ENCODE peak calls at places on chromosome 15, in ten cellular contexts. U is fibroblast of pulmonary artery; I is prostate gland; M is brain microvascular endothelial cell; F is AG04450; Q is A549; B is right atrium auricular region; S is Jurkat, Clone E6-1; W is esophagus squamous epithelium; E is body of pancreas. C is an unnamed sample.
A peak's percentile ranks its signal among the peaks of the same experiment; 100 is the strongest.

GRCh38 chr15:41334293-41335120 is 1.8 kb downstream of the NUSAP1 start:
- DNase-seq in U (no peak), I (no peak), M (no peak), F (no peak), Q (peak; percentile 6), B (no peak), S (no peak), W (no peak), E (no peak), C (no peak)

GRCh38 chr15:36682091-36682490 is 102.7 kb downstream of the CDIN1 start:
- DNase-seq in U (peak; percentile 79), I (no peak), M (peak; percentile 56), F (no peak), Q (no peak), B (no peak), S (no peak), W (no peak), E (no peak), C (no peak)

GRCh38 chr15:101288905-101289513 is 6.0 kb downstream of the SNRPA1 start:
- DNase-seq in U (peak; percentile 74), I (no peak), M (peak; percentile 33), F (no peak), Q (peak; percentile 73), B (no peak), S (peak; percentile 54), W (no peak), E (no peak), C (no peak)

GRCh38 chr15:79516155-79516554 is 84.0 kb downstream of the MINAR1 start:
- DNase-seq in U (no peak), I (no peak), M (no peak), F (no peak), Q (no peak), B (peak; percentile 34), S (no peak), W (no peak), E (no peak), C (no peak)

GRCh38 chr15:69666441-69666882 is 213.8 kb downstream of the RPLP1 start:
- DNase-seq in U (peak; percentile 87), I (no peak), M (peak; percentile 37), F (no peak), Q (no peak), B (no peak), S (peak; percentile 11), W (no peak), E (no peak), C (no peak)

GRCh38 chr15:32943691-32944090 is 225.9 kb downstream of the GREM1 start:
- DNase-seq in U (peak; percentile 42), I (no peak), M (no peak), F (no peak), Q (no peak), B (no peak), S (no peak), W (no peak), E (no peak), C (no peak)

GRCh38 chr15:37289109-37289765 is 188.9 kb upstream of the MEIS2 start:
- DNase-seq in U (peak; percentile 28), I (no peak), M (peak; percentile 2), F (no peak), Q (peak; percentile 1), B (no peak), S (no peak), W (no peak), E (no peak), C (no peak)

GRCh38 chr15:85485956-85486567 is 105.7 kb downstream of the AKAP13 start:
- DNase-seq in U (peak; percentile 84), I (peak; percentile 82), M (peak; percentile 77), F (peak; percentile 58), Q (peak; percentile 84), B (no peak), S (peak; percentile 84), W (no peak), E (peak; percentile 75), C (peak; percentile 53)

GRCh38 chr15:84649706-84650105 is 4.4 kb downstream of the WDR73 start:
- DNase-seq in U (peak; percentile 35), I (no peak), M (no peak), F (no peak), Q (no peak), B (no peak), S (no peak), W (no peak), E (no peak), C (no peak)

GRCh38 chr15:75656813-75657212 is 9.1 kb downstream of the SNX33 start:
- DNase-seq in U (no peak), I (no peak), M (no peak), F (no peak), Q (no peak), B (no peak), S (no peak), W (no peak), E (no peak), C (no peak)

GRCh38 chr15:76345880-76346665 is 9.5 kb downstream of the ISL2 start:
- DNase-seq in U (no peak), I (no peak), M (no peak), F (no peak), Q (no peak), B (no peak), S (no peak), W (no peak), E (peak; percentile 45), C (no peak)

GRCh38 chr15:74511583-74511982 is 29.4 kb upstream of the ARID3B start:
- DNase-seq in U (peak; percentile 39), I (no peak), M (no peak), F (no peak), Q (no peak), B (no peak), S (no peak), W (no peak), E (no peak), C (no peak)

DNA sequence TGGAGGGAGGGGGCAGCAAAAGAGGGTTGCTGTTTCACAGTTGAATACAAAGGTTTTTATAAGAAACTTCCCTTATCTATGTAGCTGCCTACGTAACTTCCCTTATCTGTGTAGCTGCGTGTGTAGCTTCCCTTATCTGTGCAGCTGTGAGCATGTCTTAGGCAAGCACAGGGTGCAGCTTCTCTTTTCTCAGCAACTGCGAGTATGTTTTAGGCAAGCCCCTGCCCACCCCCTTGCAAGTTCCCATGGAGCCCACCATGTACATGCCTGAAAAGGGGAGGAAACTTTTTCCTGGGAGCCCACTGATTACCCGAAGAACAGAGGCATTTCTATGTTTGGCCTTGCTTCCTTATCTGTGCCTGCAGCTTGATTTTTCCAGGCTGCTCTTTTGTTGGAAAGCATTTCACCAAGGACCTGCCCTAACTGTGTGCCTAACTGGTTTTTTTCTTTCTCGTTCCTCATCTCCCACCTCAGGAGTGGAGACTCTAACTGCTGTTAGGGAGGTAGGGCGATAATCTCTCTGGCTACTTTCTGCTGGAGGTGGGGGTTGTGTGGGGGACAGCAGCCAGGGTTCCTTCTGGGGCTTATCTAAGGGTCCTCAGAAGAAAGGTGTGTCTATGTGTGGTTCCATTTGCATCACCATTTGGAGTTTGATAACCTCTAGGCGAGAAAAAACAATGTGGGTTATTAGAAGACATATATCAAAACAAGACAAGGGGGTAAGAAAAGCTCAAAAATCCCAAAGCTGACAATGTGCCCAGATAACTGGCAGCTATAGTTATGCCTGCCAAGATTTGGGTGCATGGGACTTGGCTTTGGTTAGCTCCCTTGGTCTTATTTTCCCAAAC is 26.0 kb downstream of the SORD start:
- DNase-seq in U (peak; percentile 90), I (no peak), M (peak; percentile 66), F (no peak), Q (no peak), B (no peak), S (no peak), W (peak; percentile 3), E (no peak), C (no peak)
- H3K4me3 ChIP-seq in U (no peak overlapping the region), I (no peak overlapping the region), M (no peak overlapping the region), F (no peak overlapping the region), Q (no peak overlapping the region), B (no peak overlapping the region), S (no peak overlapping the region), W (no peak overlapping the region), E (no peak overlapping the region), C (no peak overlapping the region)

GRCh38 chr15:45458746-45459403 is 63.7 kb downstream of the SLC30A4 start:
- DNase-seq in U (peak; percentile 63), I (peak; percentile 70), M (no peak), F (no peak), Q (peak; percentile 27), B (peak; percentile 83), S (peak; percentile 69), W (no peak), E (peak; percentile 83), C (peak; percentile 84)
- H3K4me3 ChIP-seq in U (peak overlapping the region; percentile 58), I (peak overlapping the region; percentile 16), M (peak overlapping the region; percentile 38), F (peak overlapping the region; percentile 58), Q (peak overlapping the region; percentile 47), B (peak overlapping the region; percentile 48), S (peak overlapping the region; percentile 56), W (peak overlapping the region; percentile 62), E (no peak overlapping the region), C (peak overlapping the region; percentile 49)

DNA sequence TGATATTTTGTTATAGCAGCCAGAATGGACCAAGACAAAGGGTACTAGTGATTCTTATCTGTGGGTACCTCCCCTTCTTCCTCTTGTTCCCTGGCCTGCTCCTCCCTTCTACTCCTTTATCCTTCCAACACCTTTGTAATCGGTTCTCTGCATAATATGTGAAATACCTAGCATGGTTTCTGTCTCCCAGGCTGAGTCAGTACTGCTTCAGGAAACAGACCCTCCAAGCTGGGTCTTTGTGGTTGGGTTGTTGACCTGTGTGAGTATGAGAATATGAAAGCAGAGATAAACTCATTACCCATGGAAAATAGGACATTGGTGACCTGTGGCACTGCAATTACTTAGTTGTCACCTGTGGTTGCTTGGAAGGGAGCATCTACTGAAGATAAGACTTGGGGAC is 69.3 kb upstream of the KLF13 start:
- DNase-seq in U (no peak), I (no peak), M (no peak), F (no peak), Q (no peak), B (no peak), S (no peak), W (no peak), E (no peak), C (no peak)
- H3K4me3 ChIP-seq in U (no peak overlapping the region), I (no peak overlapping the region), M (no peak overlapping the region), F (no peak overlapping the region), Q (no peak overlapping the region), B (no peak overlapping the region), S (no peak overlapping the region), W (no peak overlapping the region), E (no peak overlapping the region), C (no peak overlapping the region)

GRCh38 chr15:22979699-22980188 is 424 bp downstream of the CYFIP1 start:
- DNase-seq in U (peak; percentile 38), I (no peak), M (no peak), F (no peak), Q (no peak), B (no peak), S (no peak), W (no peak), E (peak; percentile 45), C (no peak)

GRCh38 chr15:22980189-22981136 is at the start of gene CYFIP1:
- DNase-seq in U (peak; percentile 82), I (peak; percentile 81), M (peak; percentile 69), F (peak; percentile 37), Q (peak; percentile 84), B (peak; percentile 82), S (no peak), W (no peak), E (peak; percentile 91), C (peak; percentile 87)

GRCh38 chr15:22979069-22979698 is 984 bp downstream of the CYFIP1 start:
- DNase-seq in U (peak; percentile 52), I (peak; percentile 62), M (peak; percentile 40), F (no peak), Q (peak; percentile 73), B (peak; percentile 75), S (no peak), W (no peak), E (peak; percentile 76), C (peak; percentile 72)

GRCh38 chr15:22978691-22979068 is 1.5 kb downstream of the CYFIP1 start:
- DNase-seq in U (no peak), I (no peak), M (no peak), F (no peak), Q (no peak), B (no peak), S (no peak), W (no peak), E (no peak), C (no peak)

GRCh38 chr15:22981336-22981840 is 1.2 kb upstream of the CYFIP1 start:
- DNase-seq in U (no peak), I (no peak), M (no peak), F (no peak), Q (no peak), B (peak; percentile 47), S (no peak), W (no peak), E (no peak), C (no peak)
- H3K4me3 ChIP-seq in U (no peak overlapping the region), I (peak overlapping the region; percentile 68), M (peak overlapping the region; percentile 87), F (peak overlapping the region; percentile 94), Q (peak overlapping the region; percentile 85), B (no peak overlapping the region), S (no peak overlapping the region), W (peak overlapping the region; percentile 89), E (no peak overlapping the region), C (no peak overlapping the region)